ENCODE peak calls at places on chromosomes 12 and 14, in seven cellular contexts. One of them, this sample, is unnamed.

GRCh38 chr14:33959692-33960151 is 8.8 kb upstream of the EGLN3 start:
- DNase-seq in choroid plexus epithelial cell: no peak
- DNase-seq in fibroblast of lung: no peak
- DNase-seq in pancreas: no peak
- DNase-seq in H1: no peak
- DNase-seq in cardiac fibroblast: no peak
- DNase-seq in HFF-Myc: no peak
- DNase-seq in this sample: no peak

GRCh38 chr14:102225386-102225785 is 79.6 kb downstream of the MOK start:
- DNase-seq in pancreas: no peak
- DNase-seq in cardiac fibroblast: no peak
- DNase-seq in choroid plexus epithelial cell: no peak
- DNase-seq in H1: no peak
- DNase-seq in fibroblast of lung: no peak
- DNase-seq in HFF-Myc: no peak
- DNase-seq in this sample: no peak

GRCh38 chr12:124809391-124809790 is 54.3 kb downstream of the SCARB1 start:
- DNase-seq in HFF-Myc: no peak
- DNase-seq in cardiac fibroblast: no peak
- DNase-seq in fibroblast of lung: no peak
- DNase-seq in choroid plexus epithelial cell: no peak
- DNase-seq in pancreas: no peak
- DNase-seq in H1: no peak
- DNase-seq in this sample: no peak

GRCh38 chr14:33682746-33683145 is 268.1 kb downstream of the EGLN3 start:
- DNase-seq in HFF-Myc: no peak
- DNase-seq in fibroblast of lung: peak
- DNase-seq in cardiac fibroblast: peak
- DNase-seq in pancreas: no peak
- DNase-seq in H1: no peak
- DNase-seq in choroid plexus epithelial cell: peak
- DNase-seq in this sample: no peak

GRCh38 chr12:73187765-73188164 is 915.6 kb downstream of the TRHDE start:
- DNase-seq in choroid plexus epithelial cell: no peak
- DNase-seq in cardiac fibroblast: no peak
- DNase-seq in H1: no peak
- DNase-seq in pancreas: no peak
- DNase-seq in HFF-Myc: no peak
- DNase-seq in fibroblast of lung: no peak
- DNase-seq in this sample: no peak

GRCh38 chr14:35854696-35855270 is 28.6 kb downstream of the BRMS1L start:
- DNase-seq in HFF-Myc: no peak
- DNase-seq in pancreas: no peak
- DNase-seq in choroid plexus epithelial cell: no peak
- DNase-seq in H1: no peak
- DNase-seq in cardiac fibroblast: no peak
- DNase-seq in fibroblast of lung: no peak
- DNase-seq in this sample: no peak

GRCh38 chr12:46585854-46586621 is 213.5 kb upstream of the SLC38A2 start:
- DNase-seq in HFF-Myc: peak
- DNase-seq in cardiac fibroblast: peak
- DNase-seq in pancreas: peak
- DNase-seq in choroid plexus epithelial cell: peak
- DNase-seq in H1: no peak
- DNase-seq in fibroblast of lung: peak
- DNase-seq in this sample: peak

GRCh38 chr12:103805961-103806360 is 35.1 kb downstream of the NT5DC3 start:
- DNase-seq in H1: no peak
- DNase-seq in fibroblast of lung: no peak
- DNase-seq in choroid plexus epithelial cell: no peak
- DNase-seq in cardiac fibroblast: no peak
- DNase-seq in pancreas: no peak
- DNase-seq in HFF-Myc: no peak
- DNase-seq in this sample: no peak

GRCh38 chr12:19744760-19745218 is 305.5 kb downstream of the AEBP2 start:
- DNase-seq in HFF-Myc: no peak
- DNase-seq in cardiac fibroblast: peak
- DNase-seq in H1: no peak
- DNase-seq in fibroblast of lung: peak
- DNase-seq in pancreas: no peak
- DNase-seq in choroid plexus epithelial cell: peak
- DNase-seq in this sample: peak

GRCh38 chr12:2944401-2945047 is 14.7 kb upstream of the TEAD4 start:
- DNase-seq in HFF-Myc: no peak
- DNase-seq in pancreas: peak
- DNase-seq in cardiac fibroblast: peak
- DNase-seq in fibroblast of lung: no peak
- DNase-seq in choroid plexus epithelial cell: peak
- DNase-seq in H1: peak
- DNase-seq in this sample: no peak

GRCh38 chr14:78007160-78007559 is 163.0 kb upstream of the NRXN3 start:
- DNase-seq in HFF-Myc: no peak
- DNase-seq in pancreas: no peak
- DNase-seq in fibroblast of lung: peak
- DNase-seq in choroid plexus epithelial cell: peak
- DNase-seq in cardiac fibroblast: peak
- DNase-seq in H1: no peak
- DNase-seq in this sample: no peak

GRCh38 chr12:7060353-7060954 is at the start of gene C1S:
- DNase-seq in HFF-Myc: peak
- DNase-seq in H1: peak
- DNase-seq in choroid plexus epithelial cell: peak
- DNase-seq in fibroblast of lung: peak
- DNase-seq in cardiac fibroblast: peak
- DNase-seq in pancreas: peak
- DNase-seq in this sample: peak

GRCh38 chr12:112258926-112259325 is 123.3 kb downstream of the HECTD4 start:
- DNase-seq in cardiac fibroblast: no peak
- DNase-seq in HFF-Myc: no peak
- DNase-seq in fibroblast of lung: no peak
- DNase-seq in choroid plexus epithelial cell: no peak
- DNase-seq in H1: no peak
- DNase-seq in pancreas: no peak
- DNase-seq in this sample: no peak

GRCh38 chr12:112256780-112257179 is 125.5 kb downstream of the HECTD4 start:
- DNase-seq in cardiac fibroblast: no peak
- DNase-seq in fibroblast of lung: no peak
- DNase-seq in H1: no peak
- DNase-seq in pancreas: no peak
- DNase-seq in choroid plexus epithelial cell: no peak
- DNase-seq in HFF-Myc: no peak
- DNase-seq in this sample: no peak

GRCh38 chr12:112266473-112266872 is 115.8 kb downstream of the HECTD4 start:
- DNase-seq in HFF-Myc: no peak
- DNase-seq in pancreas: no peak
- DNase-seq in cardiac fibroblast: no peak
- DNase-seq in choroid plexus epithelial cell: no peak
- DNase-seq in H1: no peak
- DNase-seq in fibroblast of lung: no peak
- DNase-seq in this sample: no peak

DNA sequence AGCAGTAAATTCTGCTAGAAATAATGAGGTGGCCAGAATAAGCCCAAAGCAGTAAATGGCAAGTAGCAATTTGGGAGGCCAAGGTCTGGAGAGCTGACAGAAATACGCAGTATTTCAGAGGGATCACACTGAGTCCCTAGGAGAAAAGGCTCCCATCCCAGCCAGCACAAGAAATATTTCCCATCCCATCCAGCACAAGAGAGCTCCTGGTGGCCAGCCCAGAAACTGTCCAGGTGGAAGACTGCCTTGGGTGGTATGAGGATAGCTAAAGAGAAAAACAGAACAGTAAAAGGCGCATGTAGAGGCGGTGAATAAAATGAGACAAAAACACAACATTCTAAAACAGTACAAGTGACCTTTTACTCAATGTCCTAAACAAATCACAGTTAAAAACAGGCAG is 120.7 kb downstream of the HECTD4 start:
- DNase-seq in HFF-Myc: no peak
- DNase-seq in H1: no peak
- DNase-seq in cardiac fibroblast: no peak
- DNase-seq in choroid plexus epithelial cell: peak
- DNase-seq in pancreas: no peak
- DNase-seq in fibroblast of lung: no peak
- DNase-seq in this sample: no peak
- TF ChIP-seq CTCF in HFF-Myc: peak
- TF ChIP-seq CTCF in H1: peak
- TF ChIP-seq CTCF in cardiac fibroblast: peak
- TF ChIP-seq CTCF in choroid plexus epithelial cell: peak
- TF ChIP-seq CTCF in pancreas: no peak
- TF ChIP-seq CTCF in fibroblast of lung: peak
- TF ChIP-seq CTCF in this sample: peak

GRCh38 chr14:68656452-68656851 is 136.4 kb downstream of the ZFP36L1 start:
- DNase-seq in cardiac fibroblast: no peak
- DNase-seq in choroid plexus epithelial cell: no peak
- DNase-seq in HFF-Myc: no peak
- DNase-seq in pancreas: no peak
- DNase-seq in H1: peak
- DNase-seq in fibroblast of lung: no peak
- DNase-seq in this sample: no peak

GRCh38 chr14:68654471-68654941 is 138.4 kb downstream of the ZFP36L1 start:
- DNase-seq in choroid plexus epithelial cell: no peak
- DNase-seq in cardiac fibroblast: peak
- DNase-seq in pancreas: no peak
- DNase-seq in H1: peak
- DNase-seq in fibroblast of lung: peak
- DNase-seq in HFF-Myc: no peak
- DNase-seq in this sample: no peak

GRCh38 chr14:68655021-68655811 is 137.7 kb downstream of the ZFP36L1 start:
- DNase-seq in HFF-Myc: no peak
- DNase-seq in H1: peak
- DNase-seq in fibroblast of lung: peak
- DNase-seq in choroid plexus epithelial cell: no peak
- DNase-seq in cardiac fibroblast: peak
- DNase-seq in pancreas: no peak
- DNase-seq in this sample: peak

GRCh38 chr14:68657300-68658028 is 135.4 kb downstream of the ZFP36L1 start:
- DNase-seq in choroid plexus epithelial cell: no peak
- DNase-seq in H1: peak
- DNase-seq in HFF-Myc: no peak
- DNase-seq in pancreas: no peak
- DNase-seq in cardiac fibroblast: no peak
- DNase-seq in fibroblast of lung: no peak
- DNase-seq in this sample: no peak

GRCh38 chr14:68655961-68656360 is 136.9 kb downstream of the ZFP36L1 start:
- DNase-seq in pancreas: no peak
- DNase-seq in cardiac fibroblast: no peak
- DNase-seq in choroid plexus epithelial cell: no peak
- DNase-seq in H1: peak
- DNase-seq in fibroblast of lung: no peak
- DNase-seq in HFF-Myc: no peak
- DNase-seq in this sample: no peak
- H3K4me3 ChIP-seq in pancreas: no peak
- H3K4me3 ChIP-seq in cardiac fibroblast: no peak
- H3K4me3 ChIP-seq in choroid plexus epithelial cell: no peak
- H3K4me3 ChIP-seq in H1: no peak
- H3K4me3 ChIP-seq in fibroblast of lung: no peak
- H3K4me3 ChIP-seq in HFF-Myc: no peak
- H3K4me3 ChIP-seq in this sample: no peak

GRCh38 chr12:93568091-93568490 is 4.4 kb upstream of the SOCS2 start:
- DNase-seq in fibroblast of lung: no peak
- DNase-seq in choroid plexus epithelial cell: no peak
- DNase-seq in pancreas: no peak
- DNase-seq in cardiac fibroblast: no peak
- DNase-seq in H1: no peak
- DNase-seq in HFF-Myc: no peak
- DNase-seq in this sample: no peak

GRCh38 chr12:93569301-93569655 is 3.2 kb upstream of the SOCS2 start:
- DNase-seq in HFF-Myc: no peak
- DNase-seq in cardiac fibroblast: no peak
- DNase-seq in choroid plexus epithelial cell: no peak
- DNase-seq in pancreas: no peak
- DNase-seq in fibroblast of lung: no peak
- DNase-seq in H1: no peak
- DNase-seq in this sample: no peak

GRCh38 chr12:93565760-93566159 is 6.7 kb upstream of the SOCS2 start:
- DNase-seq in HFF-Myc: no peak
- DNase-seq in fibroblast of lung: no peak
- DNase-seq in H1: no peak
- DNase-seq in pancreas: no peak
- DNase-seq in cardiac fibroblast: no peak
- DNase-seq in choroid plexus epithelial cell: no peak
- DNase-seq in this sample: no peak

GRCh38 chr12:93567174-93567573 is 5.3 kb upstream of the SOCS2 start:
- DNase-seq in pancreas: no peak
- DNase-seq in choroid plexus epithelial cell: no peak
- DNase-seq in cardiac fibroblast: peak
- DNase-seq in fibroblast of lung: peak
- DNase-seq in HFF-Myc: no peak
- DNase-seq in H1: no peak
- DNase-seq in this sample: no peak

DNA sequence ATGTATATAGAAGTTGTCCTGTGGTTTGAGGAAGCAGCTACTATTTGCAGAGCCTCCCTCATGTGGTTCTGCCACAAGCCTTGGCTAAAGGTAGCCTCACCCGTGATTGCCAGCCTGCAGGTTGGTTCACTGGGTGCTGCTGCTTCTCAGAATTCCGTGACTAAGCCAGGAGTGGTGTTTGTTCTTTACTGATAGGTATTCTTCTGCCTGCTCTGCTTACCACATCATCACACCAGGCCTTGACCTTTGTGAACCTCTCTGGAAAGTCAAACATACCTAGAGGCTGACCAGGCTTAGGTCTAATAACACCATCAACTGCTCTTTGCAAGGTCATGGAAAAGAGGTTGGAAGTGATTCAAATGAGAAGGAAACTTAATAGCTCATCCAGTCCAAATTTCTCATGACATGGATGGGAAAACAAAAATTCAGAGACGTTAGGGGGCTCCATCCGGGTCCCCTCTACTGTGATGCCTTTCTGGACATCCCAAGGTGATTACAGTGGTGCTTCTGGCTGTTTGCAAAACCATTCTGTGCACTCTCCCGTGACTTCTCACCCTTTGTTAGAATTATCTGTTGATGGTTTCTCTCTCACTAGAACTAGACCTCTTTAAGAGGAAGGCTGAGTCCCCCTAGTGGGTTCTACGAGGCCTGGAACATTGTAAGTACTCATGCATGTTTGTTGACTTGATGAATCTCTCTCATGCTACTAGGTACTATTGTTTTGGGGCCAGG is 8.5 kb upstream of the SOCS2 start:
- DNase-seq in fibroblast of lung: peak
- DNase-seq in pancreas: no peak
- DNase-seq in HFF-Myc: no peak
- DNase-seq in cardiac fibroblast: peak
- DNase-seq in choroid plexus epithelial cell: peak
- DNase-seq in H1: no peak
- DNase-seq in this sample: no peak
- TF ChIP-seq CTCF in fibroblast of lung: peak
- TF ChIP-seq CTCF in pancreas: no peak
- TF ChIP-seq CTCF in HFF-Myc: peak
- TF ChIP-seq CTCF in cardiac fibroblast: peak
- TF ChIP-seq CTCF in choroid plexus epithelial cell: peak
- TF ChIP-seq CTCF in H1: peak
- TF ChIP-seq CTCF in this sample: peak

DNA sequence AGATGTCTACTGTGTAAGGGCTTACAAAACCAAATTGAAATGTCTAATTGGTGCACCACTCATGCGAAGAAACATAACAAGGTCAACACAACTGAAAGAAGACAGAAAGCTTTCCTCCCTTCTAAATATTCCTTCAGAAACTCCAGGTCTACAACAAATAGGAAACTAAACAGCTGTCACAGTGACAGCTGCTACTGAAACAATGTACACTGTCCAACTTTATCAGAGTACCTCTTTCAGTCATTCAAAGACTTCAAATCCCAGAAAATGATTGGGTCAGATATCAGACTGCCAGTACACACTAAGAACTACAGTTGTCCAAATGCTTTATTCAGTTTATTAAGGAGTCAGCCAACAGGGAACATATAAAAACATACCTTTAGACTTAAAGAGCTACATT is 35.2 kb downstream of the CEP128 start:
- DNase-seq in fibroblast of lung: no peak
- DNase-seq in pancreas: no peak
- DNase-seq in H1: no peak
- DNase-seq in cardiac fibroblast: no peak
- DNase-seq in choroid plexus epithelial cell: no peak
- DNase-seq in HFF-Myc: no peak
- DNase-seq in this sample: no peak
- H3K4me3 ChIP-seq in fibroblast of lung: no peak
- H3K4me3 ChIP-seq in pancreas: no peak
- H3K4me3 ChIP-seq in H1: no peak
- H3K4me3 ChIP-seq in cardiac fibroblast: no peak
- H3K4me3 ChIP-seq in choroid plexus epithelial cell: no peak
- H3K4me3 ChIP-seq in HFF-Myc: no peak
- H3K4me3 ChIP-seq in this sample: no peak